ENCODE peak calls at places on chromosomes 4 and X, in six cellular contexts. One of them, this sample, is unnamed. For H3K9me2 and H3K4me1, the result is how much of the 10 kb centered on the place peaks cover.

GRCh38 chr4:182643801-182644311 is 273.3 kb downstream of the DCTD start:
- DNase-seq in hepatocyte: no peak
- DNase-seq in PC-3: no peak
- DNase-seq in HCT116: no peak
- DNase-seq in GM23338: no peak
- DNase-seq in MM.1S: no peak
- DNase-seq in this sample: peak

GRCh38 chrX:68980906-68981616 is 152.2 kb downstream of the EFNB1 start:
- DNase-seq in hepatocyte: no peak
- DNase-seq in PC-3: no peak
- DNase-seq in HCT116: no peak
- DNase-seq in GM23338: no peak
- DNase-seq in MM.1S: no peak
- DNase-seq in this sample: no peak

GRCh38 chr4:118284169-118284568 is 68.6 kb downstream of the PRSS12 start:
- DNase-seq in hepatocyte: no peak
- DNase-seq in PC-3: no peak
- DNase-seq in HCT116: no peak
- DNase-seq in GM23338: no peak
- DNase-seq in MM.1S: no peak
- DNase-seq in this sample: no peak

GRCh38 chr4:122178961-122179360 is 26.8 kb downstream of the BLTP1 start:
- DNase-seq in hepatocyte: no peak
- DNase-seq in PC-3: no peak
- DNase-seq in HCT116: no peak
- DNase-seq in GM23338: no peak
- DNase-seq in MM.1S: no peak
- DNase-seq in this sample: no peak

GRCh38 chr4:170088686-170089085 is 1.1 kb downstream of the AADAT start:
- DNase-seq in hepatocyte: no peak
- DNase-seq in PC-3: no peak
- DNase-seq in HCT116: no peak
- DNase-seq in GM23338: no peak
- DNase-seq in MM.1S: no peak
- DNase-seq in this sample: no peak

GRCh38 chr4:78720994-78721677 is 55.0 kb upstream of the BMP2K start:
- DNase-seq in hepatocyte: no peak
- DNase-seq in PC-3: no peak
- DNase-seq in HCT116: no peak
- DNase-seq in GM23338: no peak
- DNase-seq in MM.1S: peak
- DNase-seq in this sample: no peak

GRCh38 chrX:40735318-40736169 is at the start of gene MED14:
- DNase-seq in hepatocyte: peak
- DNase-seq in PC-3: peak
- DNase-seq in HCT116: peak
- DNase-seq in GM23338: peak
- DNase-seq in MM.1S: peak
- DNase-seq in this sample: peak

GRCh38 chr4:66501986-66502385 is 831.7 kb upstream of the EPHA5 start:
- DNase-seq in hepatocyte: no peak
- DNase-seq in PC-3: no peak
- DNase-seq in HCT116: no peak
- DNase-seq in GM23338: no peak
- DNase-seq in MM.1S: no peak
- DNase-seq in this sample: no peak

GRCh38 chr4:182845618-182846017 is 71.6 kb downstream of the DCTD start:
- DNase-seq in hepatocyte: no peak
- DNase-seq in PC-3: no peak
- DNase-seq in HCT116: no peak
- DNase-seq in GM23338: no peak
- DNase-seq in MM.1S: no peak
- DNase-seq in this sample: no peak

GRCh38 chrX:80876877-80877276 is 67.2 kb upstream of the BRWD3 start:
- DNase-seq in hepatocyte: peak
- DNase-seq in PC-3: peak
- DNase-seq in HCT116: peak
- DNase-seq in GM23338: peak
- DNase-seq in MM.1S: peak
- DNase-seq in this sample: peak

GRCh38 chrX:103431316-103431715 is 55.0 kb downstream of the BEX3 start:
- DNase-seq in hepatocyte: no peak
- DNase-seq in PC-3: peak
- DNase-seq in HCT116: no peak
- DNase-seq in GM23338: no peak
- DNase-seq in MM.1S: no peak
- DNase-seq in this sample: peak

GRCh38 chrX:133482345-133483041 is 67.2 kb upstream of the GPC4 start:
- DNase-seq in hepatocyte: no peak
- DNase-seq in PC-3: peak
- DNase-seq in HCT116: no peak
- DNase-seq in GM23338: no peak
- DNase-seq in MM.1S: no peak
- DNase-seq in this sample: peak

GRCh38 chr4:600850-601515 is 24.4 kb upstream of the PDE6B start:
- DNase-seq in hepatocyte: no peak
- DNase-seq in PC-3: no peak
- DNase-seq in HCT116: no peak
- DNase-seq in GM23338: no peak
- DNase-seq in MM.1S: no peak
- DNase-seq in this sample: peak

GRCh38 chrX:10648608-10649007 is 28.2 kb upstream of the MID1 start:
- DNase-seq in hepatocyte: peak
- DNase-seq in PC-3: no peak
- DNase-seq in HCT116: no peak
- DNase-seq in GM23338: no peak
- DNase-seq in MM.1S: no peak
- DNase-seq in this sample: peak

GRCh38 chr4:75939890-75940691 is 722 bp downstream of the NAAA start:
- DNase-seq in hepatocyte: peak
- DNase-seq in PC-3: peak
- DNase-seq in HCT116: peak
- DNase-seq in GM23338: peak
- DNase-seq in MM.1S: peak
- DNase-seq in this sample: peak

GRCh38 chr4:107863850-107864371 is 39.2 kb downstream of the SGMS2 start:
- DNase-seq in hepatocyte: peak
- DNase-seq in PC-3: peak
- DNase-seq in HCT116: peak
- DNase-seq in GM23338: no peak
- DNase-seq in MM.1S: no peak
- DNase-seq in this sample: peak

GRCh38 chrX:119236599-119237525 is 777 bp downstream of the PGRMC1 start:
- DNase-seq in hepatocyte: peak
- DNase-seq in PC-3: peak
- DNase-seq in HCT116: no peak
- DNase-seq in GM23338: no peak
- DNase-seq in MM.1S: peak
- DNase-seq in this sample: peak

GRCh38 chr4:109729563-109730293 is at the start of gene PLA2G12A:
- DNase-seq in hepatocyte: peak
- DNase-seq in PC-3: peak
- DNase-seq in HCT116: peak
- DNase-seq in GM23338: peak
- DNase-seq in MM.1S: peak
- DNase-seq in this sample: peak

GRCh38 chr4:177411996-177412395 is 30.2 kb downstream of the AGA start:
- DNase-seq in hepatocyte: no peak
- DNase-seq in PC-3: no peak
- DNase-seq in HCT116: no peak
- DNase-seq in GM23338: no peak
- DNase-seq in MM.1S: no peak
- DNase-seq in this sample: no peak

GRCh38 chr4:86894465-86894864 is 2.2 kb upstream of the C4orf36 start:
- DNase-seq in hepatocyte: no peak
- DNase-seq in PC-3: peak
- DNase-seq in HCT116: no peak
- DNase-seq in GM23338: no peak
- DNase-seq in MM.1S: no peak
- DNase-seq in this sample: peak

GRCh38 chr4:110211007-110211769 is 12.8 kb upstream of the ELOVL6 start:
- DNase-seq in hepatocyte: peak
- DNase-seq in PC-3: peak
- DNase-seq in HCT116: no peak
- DNase-seq in GM23338: peak
- DNase-seq in MM.1S: peak
- DNase-seq in this sample: peak

GRCh38 chr4:140098481-140099132 is 55.4 kb downstream of the MAML3 start:
- DNase-seq in hepatocyte: no peak
- DNase-seq in PC-3: peak
- DNase-seq in HCT116: peak
- DNase-seq in GM23338: no peak
- DNase-seq in MM.1S: no peak
- DNase-seq in this sample: peak

GRCh38 chrX:13816899-13817298 is at the start of gene GPM6B:
- DNase-seq in hepatocyte: no peak
- DNase-seq in PC-3: no peak
- DNase-seq in HCT116: no peak
- DNase-seq in GM23338: peak
- DNase-seq in MM.1S: no peak
- DNase-seq in this sample: no peak

GRCh38 chr4:106058919-106059318 is 163.6 kb downstream of the NPNT start:
- DNase-seq in hepatocyte: no peak
- DNase-seq in PC-3: peak
- DNase-seq in HCT116: no peak
- DNase-seq in GM23338: no peak
- DNase-seq in MM.1S: no peak
- DNase-seq in this sample: peak

GRCh38 chrX:104803219-104803618 is 237.2 kb downstream of the IL1RAPL2 start:
- DNase-seq in hepatocyte: no peak
- DNase-seq in PC-3: peak
- DNase-seq in HCT116: no peak
- DNase-seq in GM23338: no peak
- DNase-seq in MM.1S: no peak
- DNase-seq in this sample: no peak

GRCh38 chr4:112704991-112705845 is 68.3 kb downstream of the LARP7 start:
- DNase-seq in hepatocyte: peak
- DNase-seq in PC-3: peak
- DNase-seq in HCT116: peak
- DNase-seq in GM23338: peak
- DNase-seq in MM.1S: no peak
- DNase-seq in this sample: peak

GRCh38 chr4:57490520-57490919 is 380.3 kb upstream of the IGFBP7 start:
- DNase-seq in hepatocyte: no peak
- DNase-seq in PC-3: peak
- DNase-seq in HCT116: no peak
- DNase-seq in GM23338: no peak
- DNase-seq in MM.1S: no peak
- DNase-seq in this sample: no peak

GRCh38 chrX:38149016-38149415 is 71.7 kb downstream of the SRPX start:
- DNase-seq in hepatocyte: no peak
- DNase-seq in PC-3: no peak
- DNase-seq in HCT116: no peak
- DNase-seq in GM23338: no peak
- DNase-seq in MM.1S: no peak
- DNase-seq in this sample: no peak

GRCh38 chrX:806586-806985 is 176.0 kb downstream of the SHOX start:
- DNase-seq in hepatocyte: no peak
- DNase-seq in PC-3: no peak
- DNase-seq in HCT116: no peak
- DNase-seq in GM23338: no peak
- DNase-seq in MM.1S: no peak
- DNase-seq in this sample: no peak

GRCh38 chr4:98245226-98245625 is 16.0 kb upstream of the RAP1GDS1 start:
- DNase-seq in hepatocyte: no peak
- DNase-seq in PC-3: no peak
- DNase-seq in HCT116: no peak
- DNase-seq in GM23338: no peak
- DNase-seq in MM.1S: no peak
- DNase-seq in this sample: no peak

GRCh38 chr4:98253499-98253898 is 7.7 kb upstream of the RAP1GDS1 start:
- DNase-seq in hepatocyte: no peak
- DNase-seq in PC-3: no peak
- DNase-seq in HCT116: no peak
- DNase-seq in GM23338: no peak
- DNase-seq in MM.1S: no peak
- DNase-seq in this sample: no peak

GRCh38 chr4:98249831-98250230 is 11.4 kb upstream of the RAP1GDS1 start:
- DNase-seq in hepatocyte: no peak
- DNase-seq in PC-3: no peak
- DNase-seq in HCT116: no peak
- DNase-seq in GM23338: no peak
- DNase-seq in MM.1S: no peak
- DNase-seq in this sample: no peak

DNA sequence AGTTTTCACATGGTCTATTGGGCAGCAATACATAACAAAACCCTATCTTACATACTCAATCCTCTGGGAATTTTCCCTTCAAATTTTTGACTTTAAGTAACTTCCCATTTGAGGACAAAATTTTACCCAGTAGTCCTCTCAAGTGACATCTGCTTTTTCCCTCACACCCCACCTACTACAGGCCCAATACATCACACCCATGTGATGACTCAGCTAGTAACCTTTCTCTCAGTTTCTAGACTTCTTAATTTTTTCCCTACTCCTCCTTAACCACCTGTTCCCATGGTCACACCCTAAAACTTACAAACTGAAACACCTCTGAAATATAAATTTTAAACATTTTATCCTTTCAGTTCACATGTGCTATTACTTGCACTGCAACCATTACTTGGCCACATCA is 12.2 kb upstream of the RAP1GDS1 start:
- DNase-seq in hepatocyte: no peak
- DNase-seq in PC-3: no peak
- DNase-seq in HCT116: no peak
- DNase-seq in GM23338: no peak
- DNase-seq in MM.1S: peak
- DNase-seq in this sample: no peak
- H3K9me2 ChIP-seq in hepatocyte: under half
- H3K9me2 ChIP-seq in PC-3: under half
- H3K9me2 ChIP-seq in HCT116: under half
- H3K9me2 ChIP-seq in GM23338: under half
- H3K9me2 ChIP-seq in MM.1S: under half
- H3K9me2 ChIP-seq in this sample: under half

GRCh38 chr4:152063301-152064235 is 302.8 kb upstream of the GATB start:
- DNase-seq in hepatocyte: peak
- DNase-seq in PC-3: peak
- DNase-seq in HCT116: no peak
- DNase-seq in GM23338: peak
- DNase-seq in MM.1S: no peak
- DNase-seq in this sample: peak
- H3K4me1 ChIP-seq in hepatocyte: under half
- H3K4me1 ChIP-seq in PC-3: under half
- H3K4me1 ChIP-seq in HCT116: under half
- H3K4me1 ChIP-seq in GM23338: under half
- H3K4me1 ChIP-seq in MM.1S: under half
- H3K4me1 ChIP-seq in this sample: under half

GRCh38 chr4:128362760-128363159 is 75.1 kb upstream of the PGRMC2 start:
- DNase-seq in hepatocyte: no peak
- DNase-seq in PC-3: no peak
- DNase-seq in HCT116: no peak
- DNase-seq in GM23338: peak
- DNase-seq in MM.1S: no peak
- DNase-seq in this sample: no peak
- H3K9me2 ChIP-seq in hepatocyte: under half
- H3K9me2 ChIP-seq in PC-3: under half
- H3K9me2 ChIP-seq in HCT116: under half
- H3K9me2 ChIP-seq in GM23338: under half
- H3K9me2 ChIP-seq in MM.1S: under half
- H3K9me2 ChIP-seq in this sample: under half

GRCh38 chr4:69099910-69100309 is 3.6 kb downstream of the UGT2B7 start:
- DNase-seq in hepatocyte: no peak
- DNase-seq in PC-3: no peak
- DNase-seq in HCT116: no peak
- DNase-seq in GM23338: no peak
- DNase-seq in MM.1S: no peak
- DNase-seq in this sample: no peak

GRCh38 chr4:69104719-69105275 is 8.5 kb downstream of the UGT2B7 start:
- DNase-seq in hepatocyte: no peak
- DNase-seq in PC-3: no peak
- DNase-seq in HCT116: no peak
- DNase-seq in GM23338: no peak
- DNase-seq in MM.1S: no peak
- DNase-seq in this sample: no peak
- H3K4me1 ChIP-seq in hepatocyte: under half
- H3K4me1 ChIP-seq in PC-3: under half
- H3K4me1 ChIP-seq in HCT116: under half
- H3K4me1 ChIP-seq in GM23338: under half
- H3K4me1 ChIP-seq in MM.1S: under half
- H3K4me1 ChIP-seq in this sample: under half

This sample was measured in GM23248.